ENCODE peak calls at places on chromosomes 13 and 19, in nine cellular contexts. R is left ventricle myocardium inferior, Q is Panc1, T is colonic mucosa, F is PC-3, W is breast epithelium, J is lung, U is NT2/D1, D is SJSA1. I is an unnamed sample.
A peak's percentile ranks its signal among the peaks of the same experiment; 100 is the strongest.

GRCh38 chr19:41323430-41324125 is 13.6 kb downstream of the CCDC97 start:
- DNase-seq in F (peak; percentile 72), J (no peak), W (no peak), D (peak; percentile 97), T (peak; percentile 52), Q (no peak), U (peak; percentile 50), R (peak; percentile 62), I (no peak)

GRCh38 chr13:48411281-48412099 is 1.4 kb downstream of the LPAR6 start:
- DNase-seq in F (peak; percentile 32), J (no peak), W (no peak), D (peak; percentile 19), T (peak; percentile 33), R (no peak), Q (no peak), U (no peak), I (peak; percentile 32)

GRCh38 chr19:1580957-1581356 is 11.7 kb downstream of the MBD3 start:
- DNase-seq in J (no peak), F (no peak), W (no peak), R (no peak), D (no peak), T (no peak), Q (no peak), U (no peak), I (no peak)

GRCh38 chr13:27037171-27037570 is 134.4 kb downstream of the USP12 start:
- DNase-seq in T (no peak), J (no peak), R (no peak), F (no peak), D (no peak), W (no peak), U (no peak), Q (no peak), I (no peak)

GRCh38 chr13:109485136-109485794 is 301.1 kb downstream of the IRS2 start:
- DNase-seq in J (no peak), F (no peak), W (no peak), Q (no peak), D (no peak), R (no peak), T (no peak), U (no peak), I (peak; percentile 54)

GRCh38 chr19:33699754-33700407 is 78.1 kb downstream of the CHST8 start:
- DNase-seq in D (no peak), R (no peak), U (no peak), W (no peak), T (no peak), F (no peak), Q (no peak), J (no peak), I (no peak)

GRCh38 chr13:29497137-29497654 is 98.3 kb downstream of the SLC7A1 start:
- DNase-seq in W (no peak), Q (no peak), D (no peak), R (peak; percentile 83), J (no peak), T (no peak), F (no peak), U (no peak), I (no peak)

GRCh38 chr19:38120471-38121030 is 103.5 kb downstream of the DPF1 start:
- DNase-seq in Q (no peak), D (no peak), W (no peak), J (no peak), F (no peak), U (no peak), R (no peak), T (no peak), I (no peak)

GRCh38 chr13:26602783-26603182 is 45.3 kb downstream of the WASF3 start:
- DNase-seq in W (no peak), J (no peak), T (no peak), D (no peak), R (no peak), U (no peak), Q (no peak), F (no peak), I (no peak)

GRCh38 chr19:48772503-48772953 is 17.2 kb downstream of the FGF21 start:
- DNase-seq in Q (no peak), F (no peak), J (peak; percentile 65), R (no peak), U (no peak), D (no peak), W (peak; percentile 64), T (no peak), I (no peak)

GRCh38 chr19:3396881-3397265 is 30.5 kb downstream of the NFIC start:
- DNase-seq in U (no peak), D (no peak), W (no peak), Q (no peak), J (no peak), F (no peak), T (no peak), R (no peak), I (no peak)
- H3K4me1 ChIP-seq in U (peaks cover 16% of the 10 kb centered on the region), D (peaks cover 14% of the 10 kb centered on the region), W (peaks cover 11% of the 10 kb centered on the region), Q (peaks cover 10% of the 10 kb centered on the region), J (peaks cover 25% of the 10 kb centered on the region), F (no peaks in the 10 kb centered on the region), T (peaks cover 12% of the 10 kb centered on the region), R (peaks cover 72% of the 10 kb centered on the region), I (no peaks in the 10 kb centered on the region)

GRCh38 chr13:21675095-21676007 is 4.5 kb downstream of the FGF9 start:
- DNase-seq in U (no peak), W (no peak), R (peak; percentile 32), F (no peak), D (no peak), T (peak; percentile 61), Q (no peak), J (no peak), I (peak; percentile 40)

GRCh38 chr13:21674271-21675009 is 3.6 kb downstream of the FGF9 start:
- DNase-seq in W (no peak), F (no peak), D (no peak), Q (no peak), J (no peak), T (peak; percentile 36), R (peak; percentile 41), U (no peak), I (peak; percentile 12)

GRCh38 chr13:21677075-21677628 is 6.3 kb downstream of the FGF9 start:
- DNase-seq in U (no peak), R (no peak), W (no peak), J (no peak), Q (no peak), T (no peak), D (no peak), F (no peak), I (no peak)

GRCh38 chr13:21673592-21674270 is 2.9 kb downstream of the FGF9 start:
- DNase-seq in R (peak; percentile 46), F (peak; percentile 42), J (no peak), U (no peak), D (peak; percentile 28), T (peak; percentile 56), Q (no peak), W (no peak), I (peak; percentile 46)

DNA sequence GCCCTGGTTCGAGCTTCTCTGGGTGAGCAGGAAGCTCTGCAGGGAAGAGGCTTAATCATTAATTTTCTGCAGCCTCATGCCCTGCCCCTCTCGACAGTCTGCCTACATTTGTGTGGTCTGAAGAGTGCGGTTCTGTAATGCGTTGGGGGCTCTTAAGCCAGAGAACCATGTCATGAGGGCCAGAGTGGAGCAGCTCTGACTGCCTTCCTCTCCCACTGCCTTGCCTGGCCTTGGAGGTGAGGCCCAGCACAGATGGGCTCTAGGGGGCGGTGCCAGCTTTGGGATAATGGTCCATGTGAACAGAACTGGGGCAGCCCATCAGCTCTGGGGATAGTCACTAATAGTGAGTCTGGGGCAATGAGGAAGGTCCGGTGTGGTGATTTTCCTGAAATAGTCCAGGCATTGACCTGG is 5.7 kb downstream of the FGF9 start:
- DNase-seq in U (no peak), W (no peak), F (no peak), R (no peak), T (peak; percentile 59), D (no peak), Q (no peak), J (no peak), I (peak; percentile 43)
- H3K27me3 ChIP-seq in U (peaks cover 43% of the 10 kb centered on the region), W (peaks cover 52% of the 10 kb centered on the region), F (peaks cover 67% of the 10 kb centered on the region), R (peaks cover 74% of the 10 kb centered on the region), T (peaks cover 10% of the 10 kb centered on the region), D (peaks cover 23% of the 10 kb centered on the region), Q (peaks cover 26% of the 10 kb centered on the region), J (no peaks in the 10 kb centered on the region), I (no peaks in the 10 kb centered on the region)

GRCh38 chr19:5625641-5626040 is 2.8 kb downstream of the SAFB start:
- DNase-seq in U (no peak), R (no peak), J (no peak), T (no peak), F (no peak), Q (no peak), D (no peak), W (no peak), I (no peak)

GRCh38 chr19:5624154-5624663 is 1.3 kb downstream of the SAFB start:
- DNase-seq in D (peak; percentile 48), U (no peak), F (peak; percentile 45), T (peak; percentile 58), R (peak; percentile 40), W (peak; percentile 63), Q (no peak), J (peak; percentile 42), I (peak; percentile 35)

GRCh38 chr19:5623397-5624153 is 692 bp downstream of the SAFB start:
- DNase-seq in F (no peak), W (no peak), D (no peak), T (peak; percentile 31), R (no peak), U (no peak), Q (no peak), J (no peak), I (peak; percentile 20)

GRCh38 chr19:5622465-5623396 is at the start of the genes SAFB and SAFB2:
- DNase-seq in T (peak; percentile 99), W (peak; percentile 99), J (peak; percentile 99), D (peak; percentile 96), Q (peak; percentile 97), F (peak; percentile 100), U (peak; percentile 100), R (peak; percentile 99), I (peak; percentile 100)

GRCh38 chr19:5624741-5625140 is 1.9 kb downstream of the SAFB start:
- DNase-seq in U (no peak), R (no peak), D (no peak), W (no peak), Q (no peak), T (no peak), F (no peak), J (no peak), I (no peak)
- H3K4me1 ChIP-seq in U (peaks cover 9% of the 10 kb centered on the region), R (peaks cover 96% of the 10 kb centered on the region), D (peaks cover 5% of the 10 kb centered on the region), W (peaks cover 33% of the 10 kb centered on the region), Q (peaks cover 18% of the 10 kb centered on the region), T (peaks cover 9% of the 10 kb centered on the region), F (peaks cover 35% of the 10 kb centered on the region), J (peaks cover 3% of the 10 kb centered on the region), I (peaks cover 13% of the 10 kb centered on the region)

GRCh38 chr19:7681336-7682174 is 922 bp downstream of the TRAPPC5 start:
- DNase-seq in J (peak; percentile 89), D (peak; percentile 18), U (peak; percentile 80), T (peak; percentile 88), W (peak; percentile 80), F (peak; percentile 75), Q (no peak), R (peak; percentile 66), I (peak; percentile 75)

GRCh38 chr19:7677664-7678311 is 898 bp downstream of the MCEMP1 start:
- DNase-seq in W (no peak), F (no peak), J (no peak), Q (no peak), R (no peak), T (no peak), U (no peak), D (no peak), I (no peak)

GRCh38 chr19:7680606-7681335 is at the start of gene TRAPPC5:
- DNase-seq in R (peak; percentile 86), J (peak; percentile 81), Q (no peak), D (peak; percentile 62), W (peak; percentile 83), F (peak; percentile 93), T (peak; percentile 87), U (peak; percentile 51), I (peak; percentile 83)

GRCh38 chr19:7679017-7679720 is 1.5 kb upstream of the TRAPPC5 start:
- DNase-seq in D (no peak), T (no peak), Q (no peak), R (no peak), J (no peak), F (peak; percentile 55), U (no peak), W (no peak), I (peak; percentile 36)

GRCh38 chr19:7679771-7680605 is 645 bp upstream of the TRAPPC5 start:
- DNase-seq in T (no peak), D (no peak), R (no peak), W (no peak), J (no peak), F (no peak), U (no peak), Q (no peak), I (no peak)
- H3K27me3 ChIP-seq in T (no peaks in the 10 kb centered on the region), D (peaks cover 15% of the 10 kb centered on the region), R (peaks cover 44% of the 10 kb centered on the region), W (peaks cover 38% of the 10 kb centered on the region), J (no peaks in the 10 kb centered on the region), F (no peaks in the 10 kb centered on the region), U (no peaks in the 10 kb centered on the region), Q (no peaks in the 10 kb centered on the region), I (no peaks in the 10 kb centered on the region)

I was measured in small intestine.